ENCODE peak calls at places on chromosomes 1 and 21, in four cellular contexts. L is astrocyte, R is HAP-1, J is HCT116. T is an unnamed sample.

GRCh38 chr1:221284028-221284427 is 404.8 kb downstream of the HLX start:
- DNase-seq in L (peak; percentile 93), R (no peak), J (peak; percentile 15), T (no peak)

GRCh38 chr1:103106426-103107321 is 1.6 kb downstream of the COL11A1 start:
- DNase-seq in L (peak; percentile 54), R (peak; percentile 68), J (peak; percentile 0), T (no peak)

GRCh38 chr1:232062967-232063366 is 436.4 kb downstream of the DISC1 start:
- DNase-seq in L (no peak), R (no peak), J (no peak), T (no peak)

GRCh38 chr1:3733603-3734591 is 18.4 kb upstream of the CCDC27 start:
- DNase-seq in L (no peak), R (no peak), J (no peak), T (no peak)

GRCh38 chr1:39842726-39843305 is 40.5 kb downstream of the TRIT1 start:
- DNase-seq in L (no peak), R (no peak), J (no peak), T (no peak)

GRCh38 chr1:30664103-30664755 is 59.2 kb downstream of the MATN1 start:
- DNase-seq in L (no peak), R (no peak), J (no peak), T (no peak)

GRCh38 chr1:62068978-62069377 is 125.7 kb upstream of the L1TD1 start:
- DNase-seq in L (no peak), R (no peak), J (no peak), T (no peak)

GRCh38 chr1:226679853-226680516 is 59.1 kb downstream of the ITPKB start:
- DNase-seq in L (peak; percentile 70), R (peak; percentile 91), J (no peak), T (no peak)

GRCh38 chr1:9360371-9361064 is 67.8 kb downstream of the SPSB1 start:
- DNase-seq in L (no peak), R (no peak), J (no peak), T (no peak)

GRCh38 chr1:225539069-225539468 is 111.2 kb upstream of the LBR start:
- DNase-seq in L (peak; percentile 12), R (no peak), J (no peak), T (no peak)

GRCh38 chr1:41739061-41739955 is 179.4 kb downstream of the HIVEP3 start:
- DNase-seq in L (no peak), R (no peak), J (no peak), T (peak; percentile 43)

GRCh38 chr1:220067246-220068204 is 21.2 kb upstream of the EPRS1 start:
- DNase-seq in L (no peak), R (no peak), J (no peak), T (no peak)

GRCh38 chr1:242554577-242554976 is 30.1 kb upstream of the PLD5 start:
- DNase-seq in L (no peak), R (no peak), J (no peak), T (no peak)

GRCh38 chr1:56644941-56645662 is at the start of gene PRKAA2:
- DNase-seq in L (no peak), R (peak; percentile 73), J (no peak), T (peak; percentile 2)

GRCh38 chr21:35398366-35398982 is 349.4 kb upstream of the RUNX1 start:
- DNase-seq in L (no peak), R (no peak), J (no peak), T (no peak)

GRCh38 chr1:212964102-212964501 is 13.8 kb downstream of the VASH2 start:
- DNase-seq in L (no peak), R (no peak), J (no peak), T (no peak)

GRCh38 chr1:1827089-1827433 is 48.8 kb upstream of the NADK start:
- DNase-seq in L (no peak), R (peak; percentile 65), J (no peak), T (no peak)

GRCh38 chr1:110281363-110282290 is 57.5 kb upstream of the RBM15 start:
- DNase-seq in L (no peak), R (no peak), J (no peak), T (no peak)

GRCh38 chr1:235098547-235098946 is 30.1 kb downstream of the TOMM20 start:
- DNase-seq in L (no peak), R (no peak), J (no peak), T (no peak)

GRCh38 chr1:117818456-117818855 is 111.0 kb downstream of the GDAP2 start:
- DNase-seq in L (no peak), R (no peak), J (no peak), T (no peak)

GRCh38 chr1:164250365-164250764 is 308.6 kb upstream of the PBX1 start:
- DNase-seq in L (no peak), R (no peak), J (no peak), T (no peak)

GRCh38 chr1:154837679-154838171 is 32.4 kb downstream of the KCNN3 start:
- DNase-seq in L (no peak), R (no peak), J (no peak), T (no peak)

GRCh38 chr1:143736562-143736961 is 235.2 kb downstream of the FAM72C start:
- DNase-seq in L (no peak), R (no peak), J (no peak), T (no peak)

GRCh38 chr21:40680311-40680710 is 166.6 kb downstream of the DSCAM start:
- DNase-seq in L (no peak), R (no peak), J (no peak), T (no peak)

GRCh38 chr1:94871031-94871430 is 50.9 kb downstream of the SLC44A3 start:
- DNase-seq in L (peak; percentile 92), R (no peak), J (no peak), T (no peak)

GRCh38 chr1:53594391-53595180 is 135.4 kb downstream of the DMRTB1 start:
- DNase-seq in L (no peak), R (no peak), J (no peak), T (no peak)

GRCh38 chr1:12630946-12631540 is 12.8 kb upstream of the AADACL4 start:
- DNase-seq in L (no peak), R (no peak), J (no peak), T (no peak)

GRCh38 chr1:920506-920905 is 3.2 kb upstream of the SAMD11 start:
- DNase-seq in L (no peak), R (no peak), J (no peak), T (no peak)

T was measured in GOT3.